ENCODE peak calls at places on chromosomes 11 and 22, in four cellular contexts. W, V, I and N are unnamed samples.

GRCh38 chr11:7080900-7081299 is 7.9 kb upstream of the RBMXL2 start:
- DNase-seq in V (no peak), I (no peak), W (no peak), N (no peak)

GRCh38 chr22:46625843-46626349 is 5.7 kb downstream of the GRAMD4 start:
- DNase-seq in W (no peak), I (peak), V (no peak), N (no peak)

GRCh38 chr11:124863137-124863825 is 2.0 kb upstream of the ROBO3 start:
- DNase-seq in W (peak), I (no peak), V (no peak), N (peak)

GRCh38 chr11:11579012-11579755 is 42.6 kb downstream of the GALNT18 start:
- DNase-seq in W (no peak), I (peak), V (no peak), N (no peak)

GRCh38 chr22:33451851-33452469 is 393.8 kb upstream of the SYN3 start:
- DNase-seq in V (no peak), W (no peak), I (no peak), N (no peak)

GRCh38 chr11:79794484-79795393 is 353.9 kb upstream of the TENM4 start:
- DNase-seq in V (no peak), I (no peak), W (no peak), N (no peak)

GRCh38 chr11:65790104-65790901 is 3.4 kb downstream of the OVOL1 start:
- DNase-seq in V (no peak), I (no peak), W (no peak), N (no peak)

GRCh38 chr11:86172894-86173293 is 71.7 kb upstream of the EED start:
- DNase-seq in W (no peak), I (no peak), V (no peak), N (no peak)

GRCh38 chr11:133797542-133797941 is 47.8 kb downstream of the SPATA19 start:
- DNase-seq in W (no peak), I (no peak), V (no peak), N (peak)

GRCh38 chr11:14213006-14213405 is 146.0 kb downstream of the RRAS2 start:
- DNase-seq in W (no peak), I (no peak), V (no peak), N (no peak)

GRCh38 chr11:975824-976223 is 50.2 kb downstream of the AP2A2 start:
- DNase-seq in V (no peak), W (no peak), I (no peak), N (no peak)

GRCh38 chr11:93570759-93571413 is 27.7 kb upstream of the SMCO4 start:
- DNase-seq in W (peak), I (no peak), V (peak), N (no peak)

GRCh38 chr11:10309163-10310093 is 4.6 kb downstream of the ADM start:
- DNase-seq in V (peak), W (peak), I (peak), N (peak)

GRCh38 chr11:133134561-133135173 is 397.6 kb downstream of the OPCML start:
- DNase-seq in I (peak), V (no peak), W (peak), N (no peak)

GRCh38 chr11:129248618-129249017 is 56.5 kb upstream of the ARHGAP32 start:
- DNase-seq in V (no peak), W (no peak), I (no peak), N (no peak)

GRCh38 chr22:19003518-19003917 is 67.4 kb upstream of the PRODH start:
- DNase-seq in W (no peak), I (no peak), V (no peak), N (no peak)

GRCh38 chr22:39601180-39601535 is 30.6 kb downstream of the CACNA1I start:
- DNase-seq in I (no peak), W (no peak), V (no peak), N (no peak)

GRCh38 chr11:124043420-124043819 is 2.3 kb upstream of the OR10G7 start:
- DNase-seq in W (no peak), I (no peak), V (no peak), N (no peak)

GRCh38 chr22:20191803-20192202 is 40.9 kb upstream of the CCDC188 start:
- DNase-seq in I (no peak), V (no peak), W (no peak), N (no peak)

GRCh38 chr11:83023410-83023809 is 48.3 kb downstream of the RAB30 start:
- DNase-seq in I (no peak), V (no peak), W (no peak), N (no peak)

GRCh38 chr11:83021780-83022125 is 49.9 kb downstream of the RAB30 start:
- DNase-seq in V (no peak), W (no peak), I (no peak), N (no peak)

GRCh38 chr11:83025267-83025704 is 46.4 kb downstream of the RAB30 start:
- DNase-seq in V (no peak), W (no peak), I (no peak), N (no peak)

GRCh38 chr11:83026229-83026628 is 45.5 kb downstream of the RAB30 start:
- DNase-seq in I (no peak), V (no peak), W (no peak), N (no peak)

DNA sequence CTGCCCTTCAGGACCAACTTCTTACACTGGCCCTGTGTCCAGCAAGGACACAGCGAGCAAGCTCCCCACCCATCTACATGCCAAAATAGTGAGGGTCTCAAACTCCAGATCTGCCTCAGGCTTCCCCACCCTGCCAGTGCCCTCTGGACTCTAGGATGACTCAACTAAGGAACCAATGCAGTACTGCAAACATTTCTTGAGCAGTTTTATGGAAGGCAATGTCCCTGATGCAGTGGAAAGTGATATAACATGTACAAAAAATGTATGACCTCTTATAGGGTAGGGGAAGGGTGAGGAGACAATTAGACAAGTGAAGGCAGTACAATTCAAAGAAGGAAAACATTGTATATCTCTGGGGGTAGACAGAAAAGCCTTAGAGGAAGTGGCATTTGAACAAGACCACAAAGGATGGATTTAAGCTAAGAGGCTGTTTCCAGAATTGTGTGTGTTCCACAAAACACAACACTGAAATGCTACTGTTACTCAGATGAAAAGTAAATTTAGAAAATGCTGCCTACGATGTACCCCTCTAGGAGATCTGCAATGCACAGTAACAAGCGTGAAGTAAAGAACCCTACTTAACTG is 47.3 kb downstream of the RAB30 start:
- DNase-seq in W (no peak), I (no peak), V (no peak), N (no peak)
- H3K4me3 ChIP-seq in W (no peak), I (no peak), V (no peak), N (no peak)

GRCh38 chr11:33172345-33172744 is 11.1 kb upstream of the CSTF3 start:
- DNase-seq in V (no peak), I (no peak), W (no peak), N (no peak)

GRCh38 chr11:33172996-33173395 is 11.7 kb upstream of the CSTF3 start:
- DNase-seq in W (peak), V (no peak), I (no peak), N (no peak)

DNA sequence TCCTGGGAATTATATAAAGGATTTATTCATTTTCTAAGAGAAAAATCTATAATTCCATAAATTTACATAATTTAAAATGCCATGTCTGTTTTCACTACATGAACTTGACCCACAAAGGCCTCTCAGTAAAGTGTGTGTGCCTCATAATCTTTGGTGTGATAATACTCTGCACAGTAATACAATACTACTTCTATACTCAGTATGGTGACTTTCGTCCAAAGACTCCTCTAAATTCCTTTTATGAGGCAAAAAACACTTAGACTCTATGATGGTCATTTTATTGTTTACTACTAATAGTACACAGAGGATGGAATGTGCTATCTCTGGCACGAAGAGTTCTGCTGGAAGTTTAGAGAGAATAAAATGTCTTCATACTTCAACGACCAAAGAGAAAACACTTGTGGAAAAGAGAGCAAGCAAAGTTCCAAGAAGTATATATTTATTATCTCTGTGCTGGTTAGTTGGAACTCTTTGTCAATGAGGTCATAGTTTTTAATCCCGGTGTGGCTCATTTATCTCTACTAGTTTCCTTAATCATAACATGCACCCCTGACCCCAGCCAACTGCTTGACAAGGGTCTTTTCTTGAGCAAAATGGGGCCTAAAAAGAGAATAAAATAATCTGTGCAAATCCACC is 7.4 kb upstream of the CSTF3 start:
- DNase-seq in W (no peak), V (no peak), I (no peak), N (no peak)
- TF ChIP-seq CTCF in W (no peak), V (no peak), I (no peak), N (no peak)

GRCh38 chr11:135069884-135070283 is 657.8 kb upstream of the B3GAT1 start:
- DNase-seq in W (peak), V (no peak), I (no peak), N (no peak)
- H3K4me3 ChIP-seq in W (no peak), V (no peak), I (no peak), N (no peak)

DNA sequence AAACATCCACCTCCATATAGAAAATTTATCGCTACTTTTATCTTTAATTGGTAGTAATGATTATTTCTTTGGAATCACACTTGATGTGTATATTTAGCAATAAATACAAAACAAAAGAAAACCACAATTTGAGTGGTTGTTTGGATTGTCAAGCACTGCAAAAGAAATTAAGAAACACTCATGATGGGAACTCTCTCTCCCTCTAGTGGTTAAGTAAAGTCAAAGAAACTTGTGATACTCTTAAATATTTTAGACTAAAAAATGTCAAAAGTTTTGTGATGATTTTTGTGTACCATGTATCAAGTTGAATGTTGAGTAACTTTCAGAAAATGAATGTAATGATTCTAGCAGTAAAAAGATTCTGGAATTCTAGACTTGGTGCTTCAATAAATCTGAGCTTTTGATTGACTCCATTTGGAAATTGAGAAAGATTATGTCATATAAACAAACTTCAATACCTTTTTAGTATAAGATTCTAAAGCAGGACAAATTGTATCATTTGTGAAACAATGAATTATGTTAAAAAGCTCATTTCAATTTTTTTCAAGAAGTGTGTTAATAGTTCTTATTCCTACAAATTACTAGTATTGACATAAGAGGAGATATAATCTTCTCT is 20.8 kb downstream of the MUC15 start:
- DNase-seq in I (no peak), V (no peak), W (no peak), N (no peak)
- TF ChIP-seq CTCF in I (peak), V (no peak), W (peak), N (no peak)

DNA sequence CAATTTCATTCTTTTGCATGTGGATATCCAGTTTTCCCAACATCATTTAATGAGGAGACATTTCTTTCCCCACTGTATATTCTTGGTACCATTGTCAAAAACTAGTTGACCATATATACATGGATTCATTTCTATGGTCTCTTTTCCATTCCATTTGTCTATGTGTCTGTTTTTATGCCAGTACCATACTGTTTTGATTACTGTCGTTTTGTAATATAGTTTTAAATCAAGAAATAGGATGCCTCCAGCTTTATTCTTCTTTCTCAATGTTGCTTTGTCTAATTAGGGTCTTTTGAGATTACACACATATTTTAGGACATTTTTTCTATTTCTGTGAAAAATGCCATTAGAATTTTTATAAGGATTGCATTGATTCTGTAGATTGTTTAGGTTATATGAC is 177.5 kb upstream of the POU2AF2 start:
- DNase-seq in I (no peak), V (no peak), W (no peak), N (no peak)
- H3K4me3 ChIP-seq in I (no peak), V (no peak), W (no peak), N (no peak)